ENCODE peak calls at places on chromosomes 5 and 9, in four cellular contexts. F is DND-41; M is kidney tubule cell; X is central memory CD8-positive, alpha-beta T cell. S is an unnamed sample.

GRCh38 chr9:137025120-137025966 is 2.7 kb downstream of the ABCA2 start:
- DNase-seq in F (no peak), M (peak; percentile 74), X (no peak), S (no peak)

GRCh38 chr5:148386041-148386440 is 2.3 kb downstream of the FBXO38 start:
- DNase-seq in F (no peak), M (peak; percentile 77), X (no peak), S (peak; percentile 48)

GRCh38 chr5:132012385-132013005 is 1.0 kb upstream of the ACSL6 start:
- DNase-seq in F (peak; percentile 64), M (peak; percentile 53), X (no peak), S (no peak)

GRCh38 chr9:22208846-22209585 is 199.9 kb upstream of the CDKN2B start:
- DNase-seq in F (peak; percentile 18), M (peak; percentile 91), X (no peak), S (peak; percentile 69)

GRCh38 chr5:113117543-113118110 is 141.0 kb downstream of the DCP2 start:
- DNase-seq in F (no peak), M (no peak), X (no peak), S (no peak)

GRCh38 chr5:140568664-140569063 is 4.0 kb downstream of the SLC35A4 start:
- DNase-seq in F (no peak), M (no peak), X (no peak), S (no peak)

GRCh38 chr5:72587909-72588308 is 80.7 kb upstream of the ZNF366 start:
- DNase-seq in F (no peak), M (peak; percentile 2), X (no peak), S (no peak)

GRCh38 chr9:123771690-123772089 is 158.2 kb downstream of the DENND1A start:
- DNase-seq in F (no peak), M (no peak), X (no peak), S (no peak)

GRCh38 chr9:8486095-8486494 is 686.5 kb upstream of the DMAC1 start:
- DNase-seq in F (peak; percentile 9), M (peak; percentile 60), X (no peak), S (peak; percentile 36)

GRCh38 chr5:161545701-161546462 is 643 bp downstream of the GABRB2 start:
- DNase-seq in F (no peak), M (no peak), X (no peak), S (no peak)

GRCh38 chr9:84255701-84256100 is 84.9 kb downstream of the SLC28A3 start:
- DNase-seq in F (no peak), M (no peak), X (no peak), S (no peak)

GRCh38 chr5:157473383-157474370 is 13.7 kb downstream of the NIPAL4 start:
- DNase-seq in F (no peak), M (peak; percentile 60), X (no peak), S (no peak)

GRCh38 chr5:17912794-17913193 is 278.5 kb downstream of the TAF11L14 start:
- DNase-seq in F (no peak), M (no peak), X (no peak), S (no peak)

GRCh38 chr5:133884525-133885311 is 83.7 kb downstream of the C5orf15 start:
- DNase-seq in F (no peak), M (no peak), X (no peak), S (no peak)

GRCh38 chr5:132065351-132065937 is 5.0 kb downstream of the IL3 start:
- DNase-seq in F (peak; percentile 40), M (peak; percentile 88), X (no peak), S (peak; percentile 63)

GRCh38 chr5:181044662-181045305 is 4.7 kb downstream of the BTNL9 start:
- DNase-seq in F (no peak), M (no peak), X (no peak), S (no peak)

GRCh38 chr5:32436553-32437262 is 7.8 kb downstream of the ZFR start:
- DNase-seq in F (no peak), M (no peak), X (no peak), S (no peak)

GRCh38 chr5:171534009-171534895 is 114.8 kb downstream of the FGF18 start:
- DNase-seq in F (no peak), M (peak; percentile 35), X (no peak), S (no peak)

S was measured in RCC 7860.